ENCODE peak calls at places on chromosomes 1 and 21, in six cellular contexts. N is A549, K is ovary, L is heart left ventricle, W is neural crest cell, Z is progenitor cell of endocrine pancreas. X is an unnamed sample.
A peak's percentile ranks its signal among the peaks of the same experiment; 100 is the strongest.

GRCh38 chr1:170520601-170521000 is 11.4 kb upstream of the GORAB start:
- DNase-seq in K (no peak), L (no peak), N (no peak), Z (no peak), W (no peak), X (no peak)

GRCh38 chr1:203765029-203765837 is at the start of gene LAX1:
- DNase-seq in L (no peak), Z (no peak), K (no peak), N (no peak), W (no peak), X (no peak)

GRCh38 chr1:207925210-207925609 is 14.3 kb upstream of the CD34 start:
- DNase-seq in Z (no peak), K (peak; percentile 63), W (peak; percentile 6), L (peak; percentile 41), N (no peak), X (no peak)

GRCh38 chr1:167457936-167458584 is 60.3 kb downstream of the CD247 start:
- DNase-seq in W (no peak), Z (no peak), K (peak; percentile 16), N (no peak), L (no peak), X (no peak)

GRCh38 chr21:33824156-33824941 is 91.3 kb downstream of the ATP5PO start:
- DNase-seq in W (no peak), L (no peak), N (no peak), K (peak; percentile 64), Z (no peak), X (no peak)

GRCh38 chr1:23018661-23019093 is 591 bp upstream of the KDM1A start:
- DNase-seq in L (no peak), Z (no peak), K (no peak), N (peak; percentile 16), W (no peak), X (no peak)

GRCh38 chr1:9324246-9325096 is 31.8 kb downstream of the SPSB1 start:
- DNase-seq in L (no peak), Z (no peak), N (no peak), K (no peak), W (peak; percentile 22), X (no peak)

GRCh38 chr1:181128592-181129497 is 40.3 kb downstream of the IER5 start:
- DNase-seq in L (no peak), W (peak; percentile 22), N (no peak), Z (no peak), K (no peak), X (no peak)

GRCh38 chr1:152309955-152310354 is 15.1 kb downstream of the FLG start:
- DNase-seq in K (no peak), Z (no peak), W (no peak), N (no peak), L (no peak), X (no peak)

GRCh38 chr1:218572046-218572445 is 226.9 kb downstream of the TGFB2 start:
- DNase-seq in Z (no peak), K (no peak), L (no peak), N (no peak), W (no peak), X (no peak)

GRCh38 chr1:66383602-66384001 is 150.4 kb upstream of the SGIP1 start:
- DNase-seq in Z (no peak), N (no peak), K (no peak), L (no peak), W (no peak), X (no peak)

GRCh38 chr1:58764294-58764978 is 19.4 kb downstream of the JUN start:
- DNase-seq in N (no peak), Z (no peak), W (no peak), K (no peak), L (no peak), X (no peak)

GRCh38 chr1:192983349-192983980 is 75.7 kb downstream of the UCHL5 start:
- DNase-seq in N (no peak), Z (no peak), W (no peak), K (no peak), L (no peak), X (no peak)

GRCh38 chr1:171212607-171213347 is 27.7 kb downstream of the FMO2 start:
- DNase-seq in N (no peak), L (no peak), Z (no peak), K (no peak), W (no peak), X (no peak)

GRCh38 chr1:46344481-46344880 is 3.9 kb downstream of the NSUN4 start:
- DNase-seq in K (no peak), N (no peak), L (no peak), W (no peak), Z (no peak), X (no peak)

GRCh38 chr1:73065585-73065984 is 783.2 kb upstream of the NEGR1 start:
- DNase-seq in K (no peak), L (no peak), N (no peak), Z (no peak), W (peak; percentile 1), X (no peak)

GRCh38 chr1:85580046-85580411 is 532 bp upstream of the CCN1 start:
- DNase-seq in W (peak; percentile 35), Z (no peak), L (no peak), K (peak; percentile 47), N (peak; percentile 34), X (no peak)

GRCh38 chr1:85579619-85580018 is 942 bp upstream of the CCN1 start:
- DNase-seq in W (no peak), L (peak; percentile 46), N (peak; percentile 23), Z (no peak), K (peak; percentile 47), X (peak; percentile 48)

GRCh38 chr1:85576642-85577420 is 3.7 kb upstream of the CCN1 start:
- DNase-seq in L (peak; percentile 91), N (peak; percentile 43), K (peak; percentile 91), Z (peak; percentile 79), W (peak; percentile 85), X (peak; percentile 74)

GRCh38 chr1:85577421-85578320 is 2.9 kb upstream of the CCN1 start:
- DNase-seq in N (no peak), L (peak; percentile 40), Z (no peak), W (no peak), K (peak; percentile 47), X (no peak)

DNA sequence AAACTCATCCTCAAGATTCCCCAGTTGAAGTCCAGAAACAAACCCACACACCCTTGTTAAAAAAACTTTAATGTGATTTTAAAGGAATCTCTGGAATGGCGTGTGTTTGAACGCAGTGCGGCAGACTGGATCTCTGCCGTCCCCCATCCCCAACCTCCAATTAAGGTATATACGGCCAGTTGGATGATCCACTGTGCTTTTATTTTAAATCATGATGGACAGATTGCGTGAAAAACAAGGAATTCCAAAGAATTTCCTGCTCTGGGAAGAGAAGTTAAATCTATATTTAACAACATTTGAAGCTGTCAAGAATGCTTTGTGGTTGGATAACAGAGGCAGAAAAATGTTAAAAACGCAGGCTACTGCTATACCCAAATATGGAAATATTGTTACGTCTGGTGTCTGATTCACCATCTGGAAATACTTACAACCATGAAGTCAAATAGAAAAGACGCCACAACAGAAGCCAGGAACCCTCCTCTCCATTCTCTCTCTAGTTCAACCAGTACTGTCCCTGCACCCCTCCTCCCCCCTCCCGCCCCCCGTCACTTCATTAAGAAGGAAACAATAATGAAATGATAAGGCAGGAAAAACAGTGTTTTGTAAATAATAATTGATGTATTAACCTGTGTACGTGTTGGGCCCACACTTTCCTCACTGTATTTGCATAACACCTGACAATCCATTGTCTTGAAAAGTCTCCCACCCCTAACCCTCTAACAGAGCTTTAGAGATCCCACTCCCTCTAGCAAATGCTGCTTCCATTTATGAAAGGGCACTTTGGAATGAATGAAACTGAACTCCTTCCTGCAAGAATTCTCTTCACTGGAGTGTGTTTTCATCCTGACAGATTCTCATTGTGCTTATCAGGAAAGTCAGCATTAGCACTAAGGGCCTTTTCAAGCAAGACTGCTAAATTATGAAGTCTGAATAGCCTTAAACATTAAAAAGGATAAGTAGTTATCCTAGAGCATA is 2.0 kb upstream of the CCN1 start:
- DNase-seq in W (no peak), N (no peak), L (no peak), K (no peak), Z (no peak), X (no peak)
- TF ChIP-seq CTCF in W (no peak), N (no peak), L (no peak), K (no peak), Z (no peak), X (no peak)

GRCh38 chr1:38817958-38818705 is 41.4 kb downstream of the RRAGC start:
- DNase-seq in K (peak; percentile 59), N (peak; percentile 36), L (no peak), Z (peak; percentile 81), W (peak; percentile 94), X (peak; percentile 85)
- TF ChIP-seq CTCF in K (peak; percentile 46), N (peak; percentile 72), L (peak; percentile 57), Z (peak; percentile 96), W (peak; percentile 93), X (peak; percentile 79)

GRCh38 chr21:42411891-42412635 is 8.4 kb downstream of the UBASH3A start:
- DNase-seq in K (no peak), N (no peak), L (no peak), W (no peak), Z (no peak), X (no peak)
- TF ChIP-seq CTCF in K (no peak), N (no peak), L (no peak), W (no peak), Z (no peak), X (no peak)

DNA sequence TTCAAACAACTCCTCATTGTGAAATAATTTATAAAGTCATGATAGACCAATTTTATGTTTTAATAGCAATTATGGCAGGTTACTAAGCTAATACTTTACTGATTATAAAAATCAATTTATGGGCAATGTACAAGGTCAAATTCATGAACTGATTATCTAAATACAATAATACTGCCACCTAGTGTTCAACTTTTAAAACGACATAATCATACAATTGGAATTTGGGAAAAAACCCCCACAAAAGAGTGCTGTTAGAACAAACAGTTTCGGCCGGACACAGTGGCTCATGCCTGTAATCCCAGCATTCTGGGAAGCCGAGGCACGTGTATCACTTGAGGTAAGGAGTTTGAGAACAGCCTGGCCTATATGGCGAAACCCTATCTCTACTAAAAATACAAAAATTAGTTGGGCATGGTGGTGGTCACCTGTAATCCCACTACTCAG is 14.0 kb downstream of the GTF2B start:
- DNase-seq in L (no peak), N (no peak), Z (no peak), K (no peak), W (no peak), X (no peak)
- TF ChIP-seq CTCF in L (peak; percentile 50), N (peak; percentile 55), Z (peak; percentile 77), K (peak; percentile 19), W (peak; percentile 77), X (peak; percentile 90)

DNA sequence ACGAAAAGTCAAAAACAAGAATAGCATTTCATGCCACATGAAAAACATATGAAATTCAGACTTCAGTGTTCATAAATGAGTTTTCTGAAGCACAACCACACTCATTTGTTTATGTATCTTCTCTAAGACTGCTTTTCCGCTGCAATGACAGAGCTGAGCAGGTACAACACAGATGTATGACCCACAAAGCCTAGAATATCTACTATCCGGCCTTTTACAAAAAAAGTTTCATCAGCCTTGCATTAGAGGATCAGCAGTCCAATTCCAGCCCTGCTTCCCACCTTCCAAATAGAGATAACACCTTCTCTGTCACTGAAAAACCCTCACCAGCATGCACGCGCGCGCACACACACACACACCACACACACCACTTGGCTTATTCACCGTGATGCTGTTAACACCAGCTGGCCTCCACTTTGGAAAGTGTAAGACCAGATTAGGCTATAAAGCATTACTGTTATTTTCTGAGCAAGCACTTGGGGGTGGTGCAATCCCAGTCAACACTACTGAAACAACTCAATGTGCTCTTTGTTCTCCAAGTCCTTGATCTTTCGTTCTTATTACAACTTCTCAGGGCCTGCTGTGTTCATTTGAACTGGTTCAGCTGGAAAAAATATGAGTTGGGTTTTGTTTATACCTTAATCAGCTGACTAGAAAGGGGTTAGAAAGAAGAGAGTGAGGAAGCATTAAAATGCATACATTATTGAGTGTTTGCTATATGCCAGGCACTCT is 90.0 kb downstream of the GLUL start:
- DNase-seq in W (no peak), L (peak; percentile 32), Z (no peak), K (no peak), N (no peak), X (no peak)
- TF ChIP-seq CTCF in W (no peak), L (no peak), Z (no peak), K (no peak), N (no peak), X (no peak)

GRCh38 chr1:97906567-97907228 is 14.1 kb downstream of the DPYD start:
- DNase-seq in N (peak; percentile 5), Z (no peak), W (no peak), L (no peak), K (no peak), X (no peak)
- TF ChIP-seq CTCF in N (no peak), Z (no peak), W (no peak), L (no peak), K (no peak), X (no peak)

X was measured in mesothelial cell of epicardium.